ENCODE peak calls at places on chromosomes 11 and 22, in four cellular contexts. One of them, this sample, is unnamed.

GRCh38 chr11:20238712-20239111 is 78.4 kb upstream of the DBX1 start:
- DNase-seq in neuronal stem cell: no peak
- DNase-seq in mammary epithelial cell: no peak
- DNase-seq in AG08396: no peak
- DNase-seq in this sample: no peak

GRCh38 chr11:96337541-96338530 is 5.2 kb downstream of the MAML2 start:
- DNase-seq in AG08396: no peak
- DNase-seq in neuronal stem cell: no peak
- DNase-seq in mammary epithelial cell: no peak
- DNase-seq in this sample: no peak

GRCh38 chr11:20061766-20062165 is 98.5 kb downstream of the DBX1 start:
- DNase-seq in mammary epithelial cell: peak
- DNase-seq in neuronal stem cell: no peak
- DNase-seq in AG08396: no peak
- DNase-seq in this sample: no peak

GRCh38 chr22:17105143-17106129 is 15.7 kb downstream of the TMEM121B start:
- DNase-seq in neuronal stem cell: no peak
- DNase-seq in AG08396: no peak
- DNase-seq in mammary epithelial cell: no peak
- DNase-seq in this sample: peak

GRCh38 chr22:29633514-29634312 is 30.3 kb downstream of the NF2 start:
- DNase-seq in mammary epithelial cell: no peak
- DNase-seq in neuronal stem cell: no peak
- DNase-seq in AG08396: no peak
- DNase-seq in this sample: no peak

GRCh38 chr22:19823191-19823590 is 31.5 kb downstream of the GNB1L start:
- DNase-seq in mammary epithelial cell: no peak
- DNase-seq in neuronal stem cell: no peak
- DNase-seq in AG08396: no peak
- DNase-seq in this sample: peak

GRCh38 chr22:44729391-44730012 is 22.9 kb upstream of the ARHGAP8 start:
- DNase-seq in mammary epithelial cell: no peak
- DNase-seq in AG08396: peak
- DNase-seq in neuronal stem cell: no peak
- DNase-seq in this sample: no peak

GRCh38 chr11:66546368-66546965 is at the start of gene ACTN3:
- DNase-seq in mammary epithelial cell: no peak
- DNase-seq in AG08396: peak
- DNase-seq in neuronal stem cell: peak
- DNase-seq in this sample: no peak

GRCh38 chr11:72940417-72940816 is 126.2 kb downstream of the ATG16L2 start:
- DNase-seq in mammary epithelial cell: no peak
- DNase-seq in AG08396: no peak
- DNase-seq in neuronal stem cell: no peak
- DNase-seq in this sample: no peak

GRCh38 chr22:34804588-34804987 is 261.4 kb upstream of the ISX start:
- DNase-seq in neuronal stem cell: no peak
- DNase-seq in AG08396: no peak
- DNase-seq in mammary epithelial cell: no peak
- DNase-seq in this sample: no peak

GRCh38 chr11:63635762-63636465 is 21.7 kb upstream of the PLAAT3 start:
- DNase-seq in mammary epithelial cell: peak
- DNase-seq in neuronal stem cell: peak
- DNase-seq in AG08396: peak
- DNase-seq in this sample: peak

GRCh38 chr11:19242184-19242932 is 1.6 kb upstream of the E2F8 start:
- DNase-seq in AG08396: peak
- DNase-seq in mammary epithelial cell: no peak
- DNase-seq in neuronal stem cell: no peak
- DNase-seq in this sample: no peak

GRCh38 chr11:9206496-9206895 is 58.7 kb downstream of the DENND5A start:
- DNase-seq in AG08396: peak
- DNase-seq in mammary epithelial cell: no peak
- DNase-seq in neuronal stem cell: no peak
- DNase-seq in this sample: no peak

GRCh38 chr11:32118025-32118974 is 27.4 kb downstream of the RCN1 start:
- DNase-seq in neuronal stem cell: no peak
- DNase-seq in AG08396: no peak
- DNase-seq in mammary epithelial cell: peak
- DNase-seq in this sample: no peak

GRCh38 chr11:47324520-47324919 is 28.0 kb downstream of the MYBPC3 start:
- DNase-seq in neuronal stem cell: no peak
- DNase-seq in mammary epithelial cell: no peak
- DNase-seq in AG08396: no peak
- DNase-seq in this sample: no peak

GRCh38 chr11:86459682-86460460 is 85.2 kb downstream of the CCDC81 start:
- DNase-seq in AG08396: peak
- DNase-seq in mammary epithelial cell: peak
- DNase-seq in neuronal stem cell: no peak
- DNase-seq in this sample: no peak

GRCh38 chr11:113904379-113905101 is at the start of gene HTR3B:
- DNase-seq in mammary epithelial cell: no peak
- DNase-seq in AG08396: no peak
- DNase-seq in neuronal stem cell: no peak
- DNase-seq in this sample: no peak

GRCh38 chr11:45644981-45645889 is 20.2 kb downstream of the CHST1 start:
- DNase-seq in AG08396: peak
- DNase-seq in mammary epithelial cell: no peak
- DNase-seq in neuronal stem cell: no peak
- DNase-seq in this sample: no peak

GRCh38 chr11:125429174-125429707 is 66.8 kb downstream of the FEZ1 start:
- DNase-seq in AG08396: peak
- DNase-seq in neuronal stem cell: peak
- DNase-seq in mammary epithelial cell: peak
- DNase-seq in this sample: no peak

GRCh38 chr22:33923660-33924246 is 3.5 kb upstream of the LARGE1 start:
- DNase-seq in AG08396: peak
- DNase-seq in mammary epithelial cell: peak
- DNase-seq in neuronal stem cell: peak
- DNase-seq in this sample: no peak

GRCh38 chr11:10139656-10140055 is 154.4 kb downstream of the SBF2 start:
- DNase-seq in mammary epithelial cell: peak
- DNase-seq in neuronal stem cell: no peak
- DNase-seq in AG08396: peak
- DNase-seq in this sample: no peak

GRCh38 chr22:35590634-35591295 is 26.4 kb downstream of the MB start:
- DNase-seq in neuronal stem cell: no peak
- DNase-seq in mammary epithelial cell: no peak
- DNase-seq in AG08396: no peak
- DNase-seq in this sample: no peak

GRCh38 chr11:5564259-5565019 is 16.1 kb upstream of the OR52H1 start:
- DNase-seq in neuronal stem cell: no peak
- DNase-seq in AG08396: no peak
- DNase-seq in mammary epithelial cell: peak
- DNase-seq in this sample: no peak

GRCh38 chr22:32600184-32600583 is 125.6 kb downstream of the FBXO7 start:
- DNase-seq in neuronal stem cell: no peak
- DNase-seq in mammary epithelial cell: no peak
- DNase-seq in AG08396: no peak
- DNase-seq in this sample: no peak

GRCh38 chr11:45653277-45653676 is 12.1 kb downstream of the CHST1 start:
- DNase-seq in mammary epithelial cell: no peak
- DNase-seq in neuronal stem cell: no peak
- DNase-seq in AG08396: no peak
- DNase-seq in this sample: no peak

GRCh38 chr11:30206249-30206996 is 24.4 kb upstream of the FSHB start:
- DNase-seq in neuronal stem cell: no peak
- DNase-seq in AG08396: no peak
- DNase-seq in mammary epithelial cell: no peak
- DNase-seq in this sample: no peak

GRCh38 chr11:126329644-126330200 is 25.8 kb upstream of the ST3GAL4 start:
- DNase-seq in mammary epithelial cell: no peak
- DNase-seq in AG08396: no peak
- DNase-seq in neuronal stem cell: no peak
- DNase-seq in this sample: peak

GRCh38 chr11:1295591-1295990 is 13.8 kb downstream of the TOLLIP start:
- DNase-seq in neuronal stem cell: no peak
- DNase-seq in AG08396: no peak
- DNase-seq in mammary epithelial cell: no peak
- DNase-seq in this sample: no peak

GRCh38 chr11:60831501-60832079 is 10.3 kb upstream of the CCDC86 start:
- DNase-seq in mammary epithelial cell: peak
- DNase-seq in neuronal stem cell: no peak
- DNase-seq in AG08396: no peak
- DNase-seq in this sample: no peak

This sample was measured in CD14-positive monocyte.